ENCODE peak calls at places on chromosomes 3 and 15, in nine cellular contexts. W is prostate gland, H is body of pancreas, I is A673, G is GM12865, D is lung, L is ascending aorta, X is heart left ventricle, M is tibial nerve. K is an unnamed sample.

GRCh38 chr3:99562138-99562537 is 76.3 kb upstream of the COL8A1 start:
- DNase-seq in H (no peak), M (no peak), L (no peak), D (no peak), I (peak; percentile 34), X (no peak), G (no peak), W (no peak), K (no peak)

GRCh38 chr3:88195951-88196434 is 46.2 kb downstream of the C3orf38 start:
- DNase-seq in G (no peak), I (no peak), X (no peak), M (no peak), H (no peak), L (no peak), D (no peak), W (no peak), K (no peak)

GRCh38 chr3:168407381-168407780 is 311.7 kb upstream of the GOLIM4 start:
- DNase-seq in D (no peak), L (no peak), I (no peak), G (no peak), H (no peak), W (no peak), X (no peak), M (no peak), K (no peak)

GRCh38 chr3:61926913-61927312 is 365.5 kb downstream of the PTPRG start:
- DNase-seq in D (no peak), G (no peak), H (no peak), M (no peak), L (no peak), X (no peak), I (no peak), W (no peak), K (no peak)

GRCh38 chr3:122167630-122168029 is 15.8 kb upstream of the CASR start:
- DNase-seq in D (no peak), G (no peak), M (no peak), W (no peak), X (no peak), I (no peak), L (no peak), H (no peak), K (no peak)

GRCh38 chr15:44034334-44034733 is 160.7 kb downstream of the FRMD5 start:
- DNase-seq in G (no peak), M (no peak), D (no peak), L (no peak), W (no peak), H (no peak), X (no peak), I (no peak), K (no peak)

GRCh38 chr15:39244776-39245175 is 336.1 kb upstream of the THBS1 start:
- DNase-seq in G (no peak), W (no peak), X (no peak), D (no peak), L (no peak), M (no peak), H (no peak), I (no peak), K (no peak)

GRCh38 chr3:191303596-191303995 is 25.6 kb upstream of the CCDC50 start:
- DNase-seq in D (no peak), L (no peak), G (no peak), I (no peak), H (no peak), M (no peak), X (no peak), W (no peak), K (no peak)

GRCh38 chr3:65889707-65890099 is 149.0 kb downstream of the MAGI1 start:
- DNase-seq in X (no peak), M (no peak), H (no peak), D (no peak), L (no peak), I (no peak), W (no peak), G (no peak), K (no peak)

GRCh38 chr3:50267280-50267913 is 1.6 kb upstream of the SEMA3B start:
- DNase-seq in D (peak; percentile 76), H (peak; percentile 74), I (no peak), X (peak; percentile 89), W (peak; percentile 61), G (no peak), L (no peak), M (peak; percentile 53), K (no peak)
- H3K4me3 ChIP-seq in D (peak overlapping the region; percentile 23), H (no peak overlapping the region), I (no peak overlapping the region), X (peak overlapping the region; percentile 59), W (peak overlapping the region; percentile 26), G (no peak overlapping the region), L (peak overlapping the region; percentile 70), M (peak overlapping the region; percentile 30), K (no peak overlapping the region)

GRCh38 chr3:52904552-52904951 is 7.2 kb upstream of the STIMATE start:
- DNase-seq in H (no peak), W (no peak), M (no peak), X (no peak), G (no peak), D (no peak), L (no peak), I (no peak), K (no peak)

GRCh38 chr3:52910823-52911222 is 13.5 kb upstream of the STIMATE start:
- DNase-seq in H (no peak), D (no peak), L (no peak), I (no peak), M (no peak), X (no peak), W (no peak), G (no peak), K (no peak)

GRCh38 chr3:52912885-52913731 is 15.8 kb upstream of the STIMATE start:
- DNase-seq in M (no peak), H (peak; percentile 84), L (no peak), X (no peak), D (no peak), I (no peak), W (no peak), G (no peak), K (no peak)

GRCh38 chr3:52904000-52904399 is 6.7 kb upstream of the STIMATE start:
- DNase-seq in H (no peak), W (no peak), M (no peak), D (no peak), L (no peak), X (no peak), I (no peak), G (no peak), K (no peak)

DNA sequence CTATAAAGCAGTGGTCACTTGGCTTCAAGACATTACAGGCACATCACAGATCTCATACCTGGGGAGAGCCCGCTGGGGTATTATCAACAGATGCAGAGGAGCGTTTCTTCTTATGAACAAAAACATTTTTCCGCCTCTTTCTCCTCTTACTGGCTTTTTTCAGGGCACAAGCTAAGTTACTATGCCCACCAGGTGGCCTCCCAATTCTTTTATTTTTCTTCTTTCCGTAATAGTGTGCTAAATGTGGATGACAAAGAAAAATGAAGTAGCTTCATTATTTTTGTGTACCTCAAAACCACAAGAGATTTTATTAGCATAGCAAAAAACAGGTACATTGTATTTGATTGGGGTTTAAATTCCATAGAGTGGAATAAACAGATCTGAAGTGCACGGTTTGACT is 10.1 kb upstream of the STIMATE start:
- DNase-seq in H (no peak), D (no peak), X (no peak), G (no peak), W (no peak), L (no peak), M (no peak), I (no peak), K (no peak)
- TF ChIP-seq CTCF in H (no peak), D (no peak), X (no peak), G (no peak), W (no peak), L (no peak), M (no peak), I (no peak), K (no peak)

DNA sequence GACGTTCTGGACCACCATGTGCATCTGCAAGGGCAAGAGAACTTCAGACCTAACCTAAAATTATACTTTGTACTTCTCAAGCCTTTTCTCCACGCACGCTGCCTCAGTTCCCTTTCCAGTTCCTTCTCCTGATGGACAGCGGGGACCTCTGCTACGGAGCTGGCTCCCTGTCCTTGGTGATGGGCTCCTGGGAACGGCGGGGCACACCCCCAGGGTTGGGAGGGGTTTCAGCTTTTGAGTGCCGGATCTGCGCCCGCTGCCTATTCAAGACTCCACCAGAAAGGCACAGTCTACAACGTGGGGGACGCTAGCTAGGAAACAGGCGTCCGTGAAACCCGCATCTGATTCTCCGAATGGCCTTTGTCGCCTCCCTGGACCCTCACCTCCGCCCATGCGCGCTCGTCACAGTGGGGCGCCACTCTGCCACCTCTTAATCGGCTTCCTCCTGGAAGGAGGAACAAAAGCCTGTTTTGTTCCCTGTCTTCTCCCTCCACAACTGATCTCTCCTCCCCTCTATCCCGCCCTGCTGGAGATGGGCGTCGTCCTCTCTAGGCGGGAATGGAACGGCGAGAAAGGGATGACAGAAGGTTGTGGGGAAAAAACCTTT is 2.2 kb downstream of the GPR149 start:
- DNase-seq in W (no peak), H (no peak), I (peak; percentile 11), D (no peak), M (no peak), L (no peak), G (no peak), X (no peak), K (no peak)
- H3K4me3 ChIP-seq in W (peak overlapping the region; percentile 12), H (no peak overlapping the region), I (no peak overlapping the region), D (no peak overlapping the region), M (no peak overlapping the region), L (no peak overlapping the region), G (no peak overlapping the region), X (peak overlapping the region; percentile 9), K (no peak overlapping the region)

DNA sequence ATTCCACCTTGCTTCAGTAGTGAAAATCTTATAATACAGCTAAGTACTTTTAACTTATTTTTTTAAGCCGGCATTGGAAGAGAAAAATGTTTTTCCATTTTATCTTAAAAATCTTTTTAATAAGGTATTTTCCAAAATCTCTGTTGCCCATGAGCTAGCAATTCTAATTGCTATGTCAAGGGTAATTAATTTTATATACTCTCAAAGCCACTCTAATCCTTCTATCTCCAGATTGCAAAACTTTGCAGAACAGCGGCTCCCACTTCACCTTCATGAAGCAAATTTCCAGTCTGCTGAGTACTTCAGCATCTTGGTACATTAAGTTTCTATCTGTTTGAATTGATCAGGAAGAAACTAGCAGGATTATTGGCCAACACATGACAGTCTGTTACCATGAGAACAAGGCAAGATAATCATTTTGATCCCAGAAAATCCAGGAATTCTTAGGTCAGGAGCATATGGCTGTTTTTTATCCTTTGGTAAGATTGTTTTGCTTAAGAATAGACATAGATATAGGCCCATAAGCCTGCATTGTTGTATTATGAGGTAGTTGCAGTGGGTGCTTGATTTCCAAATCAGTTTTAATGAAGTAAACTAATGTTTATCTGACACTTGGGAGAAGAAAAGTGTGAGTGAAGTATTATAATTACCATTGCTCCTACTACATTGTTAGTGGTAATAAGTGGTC is 6.0 kb downstream of the TIPARP start:
- DNase-seq in M (no peak), W (no peak), X (no peak), H (no peak), I (no peak), D (no peak), G (no peak), L (no peak), K (no peak)
- TF ChIP-seq CTCF in M (no peak), W (no peak), X (no peak), H (no peak), I (no peak), D (no peak), G (no peak), L (no peak), K (no peak)

GRCh38 chr3:58237940-58238681 is 519 bp downstream of the ABHD6 start:
- DNase-seq in H (peak; percentile 55), X (peak; percentile 76), M (peak; percentile 21), L (peak; percentile 16), G (peak; percentile 46), D (peak; percentile 63), W (no peak), I (no peak), K (no peak)
- H3K4me3 ChIP-seq in H (peak overlapping the region; percentile 90), X (peak overlapping the region; percentile 90), M (peak overlapping the region; percentile 61), L (peak overlapping the region; percentile 80), G (peak overlapping the region; percentile 98), D (peak overlapping the region; percentile 76), W (peak overlapping the region; percentile 89), I (peak overlapping the region; percentile 92), K (peak overlapping the region; percentile 67)

K was measured in GM12864.